ENCODE peak calls at places on chromosomes 7 and 10, in ten cellular contexts. One of them, this sample, is unnamed.

GRCh38 chr10:6493521-6494451 is 86.3 kb downstream of the PRKCQ start:
- DNase-seq in prostate gland: no peak
- DNase-seq in cardiac muscle cell: peak
- DNase-seq in neural crest cell: no peak
- DNase-seq in AG04450: no peak
- DNase-seq in NB4: no peak
- DNase-seq in astrocyte of the spinal cord: peak
- DNase-seq in omental fat pad: no peak
- DNase-seq in GM12865: no peak
- DNase-seq in tibial nerve: no peak
- DNase-seq in this sample: no peak

GRCh38 chr10:5556576-5556975 is 31.8 kb downstream of the CALML3 start:
- DNase-seq in neural crest cell: no peak
- DNase-seq in cardiac muscle cell: no peak
- DNase-seq in tibial nerve: peak
- DNase-seq in prostate gland: no peak
- DNase-seq in astrocyte of the spinal cord: no peak
- DNase-seq in GM12865: no peak
- DNase-seq in AG04450: no peak
- DNase-seq in omental fat pad: no peak
- DNase-seq in NB4: no peak
- DNase-seq in this sample: no peak

GRCh38 chr7:7157177-7157886 is 25.0 kb upstream of the C1GALT1 start:
- DNase-seq in NB4: peak
- DNase-seq in omental fat pad: no peak
- DNase-seq in tibial nerve: no peak
- DNase-seq in astrocyte of the spinal cord: peak
- DNase-seq in prostate gland: no peak
- DNase-seq in neural crest cell: no peak
- DNase-seq in GM12865: peak
- DNase-seq in cardiac muscle cell: peak
- DNase-seq in AG04450: peak
- DNase-seq in this sample: no peak

GRCh38 chr10:31770307-31770902 is 158.2 kb downstream of the ARHGAP12 start:
- DNase-seq in astrocyte of the spinal cord: no peak
- DNase-seq in tibial nerve: no peak
- DNase-seq in omental fat pad: no peak
- DNase-seq in GM12865: peak
- DNase-seq in cardiac muscle cell: peak
- DNase-seq in NB4: peak
- DNase-seq in prostate gland: no peak
- DNase-seq in AG04450: no peak
- DNase-seq in neural crest cell: no peak
- DNase-seq in this sample: no peak

GRCh38 chr7:7479275-7479674 is 56.4 kb downstream of the COL28A1 start:
- DNase-seq in cardiac muscle cell: no peak
- DNase-seq in neural crest cell: no peak
- DNase-seq in astrocyte of the spinal cord: no peak
- DNase-seq in AG04450: no peak
- DNase-seq in NB4: no peak
- DNase-seq in prostate gland: no peak
- DNase-seq in omental fat pad: no peak
- DNase-seq in GM12865: no peak
- DNase-seq in tibial nerve: no peak
- DNase-seq in this sample: no peak

GRCh38 chr10:71546220-71546619 is 149.5 kb downstream of the CDH23 start:
- DNase-seq in prostate gland: no peak
- DNase-seq in omental fat pad: no peak
- DNase-seq in neural crest cell: no peak
- DNase-seq in cardiac muscle cell: no peak
- DNase-seq in astrocyte of the spinal cord: no peak
- DNase-seq in NB4: no peak
- DNase-seq in tibial nerve: no peak
- DNase-seq in AG04450: no peak
- DNase-seq in GM12865: no peak
- DNase-seq in this sample: no peak

GRCh38 chr7:8260871-8261707 is 878 bp downstream of the ICA1 start:
- DNase-seq in tibial nerve: no peak
- DNase-seq in astrocyte of the spinal cord: no peak
- DNase-seq in omental fat pad: no peak
- DNase-seq in NB4: peak
- DNase-seq in AG04450: no peak
- DNase-seq in GM12865: peak
- DNase-seq in cardiac muscle cell: peak
- DNase-seq in prostate gland: peak
- DNase-seq in neural crest cell: no peak
- DNase-seq in this sample: peak

GRCh38 chr10:26824015-26824690 is 36.6 kb downstream of the ABI1 start:
- DNase-seq in cardiac muscle cell: no peak
- DNase-seq in GM12865: no peak
- DNase-seq in astrocyte of the spinal cord: no peak
- DNase-seq in prostate gland: no peak
- DNase-seq in neural crest cell: no peak
- DNase-seq in AG04450: no peak
- DNase-seq in NB4: no peak
- DNase-seq in omental fat pad: no peak
- DNase-seq in tibial nerve: no peak
- DNase-seq in this sample: no peak

GRCh38 chr10:71911296-71911954 is 52.8 kb upstream of the CHST3 start:
- DNase-seq in prostate gland: no peak
- DNase-seq in neural crest cell: no peak
- DNase-seq in tibial nerve: no peak
- DNase-seq in omental fat pad: no peak
- DNase-seq in cardiac muscle cell: peak
- DNase-seq in GM12865: no peak
- DNase-seq in NB4: no peak
- DNase-seq in AG04450: no peak
- DNase-seq in astrocyte of the spinal cord: no peak
- DNase-seq in this sample: no peak

GRCh38 chr10:119406888-119407777 is 135.4 kb downstream of the RGS10 start:
- DNase-seq in neural crest cell: no peak
- DNase-seq in prostate gland: no peak
- DNase-seq in AG04450: no peak
- DNase-seq in NB4: no peak
- DNase-seq in cardiac muscle cell: no peak
- DNase-seq in astrocyte of the spinal cord: no peak
- DNase-seq in tibial nerve: no peak
- DNase-seq in GM12865: no peak
- DNase-seq in omental fat pad: no peak
- DNase-seq in this sample: no peak

GRCh38 chr10:131544495-131544894 is 233.0 kb upstream of the TCERG1L start:
- DNase-seq in AG04450: no peak
- DNase-seq in tibial nerve: no peak
- DNase-seq in omental fat pad: no peak
- DNase-seq in prostate gland: no peak
- DNase-seq in NB4: no peak
- DNase-seq in GM12865: no peak
- DNase-seq in astrocyte of the spinal cord: no peak
- DNase-seq in cardiac muscle cell: no peak
- DNase-seq in neural crest cell: no peak
- DNase-seq in this sample: no peak

GRCh38 chr10:29618341-29619171 is 16.2 kb downstream of the SVIL start:
- DNase-seq in prostate gland: peak
- DNase-seq in cardiac muscle cell: peak
- DNase-seq in NB4: no peak
- DNase-seq in neural crest cell: no peak
- DNase-seq in AG04450: no peak
- DNase-seq in omental fat pad: no peak
- DNase-seq in tibial nerve: no peak
- DNase-seq in GM12865: no peak
- DNase-seq in astrocyte of the spinal cord: no peak
- DNase-seq in this sample: peak

GRCh38 chr7:130425798-130426197 is 15.0 kb downstream of the CEP41 start:
- DNase-seq in neural crest cell: no peak
- DNase-seq in omental fat pad: no peak
- DNase-seq in cardiac muscle cell: no peak
- DNase-seq in GM12865: no peak
- DNase-seq in prostate gland: no peak
- DNase-seq in AG04450: no peak
- DNase-seq in astrocyte of the spinal cord: no peak
- DNase-seq in tibial nerve: no peak
- DNase-seq in NB4: no peak
- DNase-seq in this sample: no peak

GRCh38 chr10:110643670-110644597 is at the start of gene RBM20:
- DNase-seq in neural crest cell: peak
- DNase-seq in tibial nerve: no peak
- DNase-seq in NB4: peak
- DNase-seq in cardiac muscle cell: peak
- DNase-seq in AG04450: no peak
- DNase-seq in astrocyte of the spinal cord: peak
- DNase-seq in GM12865: peak
- DNase-seq in prostate gland: no peak
- DNase-seq in omental fat pad: no peak
- DNase-seq in this sample: no peak

GRCh38 chr10:113470372-113471240 is 82.2 kb upstream of the HABP2 start:
- DNase-seq in cardiac muscle cell: no peak
- DNase-seq in tibial nerve: no peak
- DNase-seq in NB4: no peak
- DNase-seq in GM12865: no peak
- DNase-seq in prostate gland: no peak
- DNase-seq in astrocyte of the spinal cord: no peak
- DNase-seq in neural crest cell: no peak
- DNase-seq in omental fat pad: no peak
- DNase-seq in AG04450: no peak
- DNase-seq in this sample: no peak

GRCh38 chr7:115218076-115218475 is 296.2 kb downstream of the MDFIC start:
- DNase-seq in neural crest cell: no peak
- DNase-seq in tibial nerve: no peak
- DNase-seq in cardiac muscle cell: no peak
- DNase-seq in omental fat pad: no peak
- DNase-seq in astrocyte of the spinal cord: no peak
- DNase-seq in prostate gland: no peak
- DNase-seq in NB4: no peak
- DNase-seq in AG04450: no peak
- DNase-seq in GM12865: no peak
- DNase-seq in this sample: no peak

DNA sequence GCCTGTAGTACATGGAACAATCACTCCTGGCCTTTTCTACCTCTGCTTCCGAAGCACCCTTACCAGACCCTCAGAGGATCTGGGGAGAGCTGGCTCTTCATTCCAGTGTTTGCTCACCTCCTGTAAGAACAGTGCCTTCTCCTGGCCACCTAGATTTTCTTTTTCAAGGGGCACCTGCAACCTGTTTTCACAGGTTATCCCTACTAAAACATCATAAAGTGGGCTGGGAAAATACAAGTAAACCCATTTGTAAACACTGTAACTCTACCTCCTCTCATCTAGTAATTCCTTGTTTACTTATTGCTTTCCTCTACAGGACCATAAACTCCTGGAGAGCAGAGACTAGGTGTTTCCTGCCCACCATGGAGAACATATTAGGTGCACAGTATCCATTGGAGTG is 1.1 kb downstream of the PIK3AP1 start:
- DNase-seq in neural crest cell: no peak
- DNase-seq in AG04450: no peak
- DNase-seq in omental fat pad: no peak
- DNase-seq in cardiac muscle cell: no peak
- DNase-seq in GM12865: no peak
- DNase-seq in astrocyte of the spinal cord: no peak
- DNase-seq in tibial nerve: no peak
- DNase-seq in prostate gland: no peak
- DNase-seq in NB4: no peak
- DNase-seq in this sample: no peak
- TF ChIP-seq CTCF in neural crest cell: no peak
- TF ChIP-seq CTCF in AG04450: no peak
- TF ChIP-seq CTCF in omental fat pad: no peak
- TF ChIP-seq CTCF in cardiac muscle cell: no peak
- TF ChIP-seq CTCF in GM12865: peak
- TF ChIP-seq CTCF in astrocyte of the spinal cord: no peak
- TF ChIP-seq CTCF in tibial nerve: no peak
- TF ChIP-seq CTCF in prostate gland: no peak
- TF ChIP-seq CTCF in NB4: no peak
- TF ChIP-seq CTCF in this sample: no peak

DNA sequence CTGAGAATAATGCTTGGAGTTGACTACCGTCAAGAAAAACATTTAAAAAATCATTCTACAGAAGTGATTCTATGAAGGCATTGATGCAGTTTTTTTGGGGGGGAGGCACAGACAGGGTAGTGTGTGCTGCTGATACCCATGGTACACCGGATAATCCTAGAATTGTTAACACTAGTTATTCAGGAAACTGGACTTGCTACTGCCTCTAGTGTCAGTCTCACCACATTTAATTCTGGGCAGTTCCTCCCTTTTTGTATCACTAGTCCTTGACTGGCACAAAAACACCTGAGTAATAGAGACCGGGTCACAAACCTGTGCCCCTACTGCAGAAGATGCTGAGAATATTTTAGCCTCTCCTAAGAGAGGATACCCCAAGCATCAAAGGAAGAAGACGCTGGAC is 13.0 kb upstream of the TCAF1 start:
- DNase-seq in omental fat pad: no peak
- DNase-seq in prostate gland: no peak
- DNase-seq in cardiac muscle cell: no peak
- DNase-seq in neural crest cell: no peak
- DNase-seq in NB4: no peak
- DNase-seq in GM12865: no peak
- DNase-seq in AG04450: no peak
- DNase-seq in tibial nerve: no peak
- DNase-seq in astrocyte of the spinal cord: no peak
- DNase-seq in this sample: no peak
- TF ChIP-seq CTCF in omental fat pad: no peak
- TF ChIP-seq CTCF in prostate gland: no peak
- TF ChIP-seq CTCF in cardiac muscle cell: no peak
- TF ChIP-seq CTCF in neural crest cell: no peak
- TF ChIP-seq CTCF in NB4: peak
- TF ChIP-seq CTCF in GM12865: no peak
- TF ChIP-seq CTCF in AG04450: peak
- TF ChIP-seq CTCF in tibial nerve: no peak
- TF ChIP-seq CTCF in astrocyte of the spinal cord: no peak
- TF ChIP-seq CTCF in this sample: no peak

DNA sequence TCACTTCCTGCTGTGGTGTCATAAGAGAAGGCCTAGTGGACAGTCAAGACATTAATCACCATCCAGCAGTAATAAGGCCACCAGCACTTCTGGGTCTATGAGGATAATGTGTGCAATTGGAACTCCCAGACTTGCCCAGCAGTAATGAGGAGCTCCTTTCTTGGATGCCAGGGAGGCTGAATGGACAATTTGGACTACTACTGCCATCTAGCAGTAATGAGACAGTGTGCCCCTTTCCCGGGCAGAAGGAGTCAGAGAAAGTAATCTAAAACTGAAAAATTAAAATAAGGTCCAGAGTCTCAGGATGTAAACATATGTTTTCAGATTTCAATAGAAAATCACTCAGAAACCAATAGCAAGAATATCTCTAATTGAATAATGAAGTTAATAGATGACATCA is 400.4 kb downstream of the CDC14C start:
- DNase-seq in tibial nerve: no peak
- DNase-seq in neural crest cell: no peak
- DNase-seq in astrocyte of the spinal cord: no peak
- DNase-seq in cardiac muscle cell: peak
- DNase-seq in NB4: peak
- DNase-seq in prostate gland: no peak
- DNase-seq in omental fat pad: no peak
- DNase-seq in AG04450: no peak
- DNase-seq in GM12865: no peak
- DNase-seq in this sample: no peak
- TF ChIP-seq CTCF in tibial nerve: no peak
- TF ChIP-seq CTCF in neural crest cell: no peak
- TF ChIP-seq CTCF in astrocyte of the spinal cord: no peak
- TF ChIP-seq CTCF in cardiac muscle cell: no peak
- TF ChIP-seq CTCF in NB4: no peak
- TF ChIP-seq CTCF in prostate gland: no peak
- TF ChIP-seq CTCF in omental fat pad: no peak
- TF ChIP-seq CTCF in AG04450: no peak
- TF ChIP-seq CTCF in GM12865: no peak
- TF ChIP-seq CTCF in this sample: no peak

GRCh38 chr7:156677655-156678054 is 37.1 kb downstream of the RNF32 start:
- DNase-seq in AG04450: no peak
- DNase-seq in NB4: no peak
- DNase-seq in cardiac muscle cell: no peak
- DNase-seq in tibial nerve: no peak
- DNase-seq in neural crest cell: no peak
- DNase-seq in astrocyte of the spinal cord: no peak
- DNase-seq in omental fat pad: no peak
- DNase-seq in GM12865: no peak
- DNase-seq in prostate gland: no peak
- DNase-seq in this sample: no peak
- TF ChIP-seq CTCF in AG04450: no peak
- TF ChIP-seq CTCF in NB4: no peak
- TF ChIP-seq CTCF in cardiac muscle cell: no peak
- TF ChIP-seq CTCF in tibial nerve: no peak
- TF ChIP-seq CTCF in neural crest cell: no peak
- TF ChIP-seq CTCF in astrocyte of the spinal cord: no peak
- TF ChIP-seq CTCF in omental fat pad: no peak
- TF ChIP-seq CTCF in GM12865: no peak
- TF ChIP-seq CTCF in prostate gland: no peak
- TF ChIP-seq CTCF in this sample: no peak

This sample was measured in breast epithelium.